ENCODE peak calls at places on chromosome 20, in four cellular contexts. H, X, U and C are unnamed samples.

GRCh38 chr20:48995599-48995998 is 50.5 kb upstream of the CSE1L start:
- DNase-seq in X (no peak), U (no peak), H (no peak), C (no peak)

GRCh38 chr20:1871807-1872455 is 23.3 kb upstream of the SIRPA start:
- DNase-seq in H (peak), X (no peak), U (peak), C (no peak)

GRCh38 chr20:64255361-64256281 is at the start of gene PCMTD2:
- DNase-seq in X (peak), U (peak), H (peak), C (peak)

GRCh38 chr20:17043323-17043722 is 183.5 kb upstream of the PCSK2 start:
- DNase-seq in U (no peak), H (no peak), X (no peak), C (no peak)

GRCh38 chr20:4840831-4841230 is 119.1 kb downstream of the PRND start:
- DNase-seq in X (no peak), H (no peak), U (no peak), C (no peak)

GRCh38 chr20:3229158-3229557 is 9.8 kb downstream of the SLC4A11 start:
- DNase-seq in U (no peak), H (no peak), X (no peak), C (no peak)

GRCh38 chr20:61929971-61930666 is 135.6 kb downstream of the TAF4 start:
- DNase-seq in X (no peak), U (no peak), H (no peak), C (no peak)

GRCh38 chr20:29740601-29740950 is 1516.9 kb upstream of the DEFB115 start:
- DNase-seq in X (no peak), H (no peak), U (no peak), C (no peak)

GRCh38 chr20:16520154-16520553 is 53.1 kb downstream of the KIF16B start:
- DNase-seq in U (no peak), H (no peak), X (no peak), C (peak)

GRCh38 chr20:25046181-25046641 is 11.7 kb downstream of the ACSS1 start:
- DNase-seq in U (no peak), X (no peak), H (no peak), C (no peak)

GRCh38 chr20:50226093-50226974 is 35.7 kb downstream of the CEBPB start:
- DNase-seq in X (no peak), U (no peak), H (peak), C (peak)

GRCh38 chr20:56607061-56607704 is 21.9 kb upstream of the TFAP2C start:
- DNase-seq in H (no peak), U (no peak), X (no peak), C (no peak)

GRCh38 chr20:56202493-56203077 is 45.9 kb upstream of the MC3R start:
- DNase-seq in H (peak), X (no peak), U (no peak), C (peak)

GRCh38 chr20:53044296-53044695 is 72.1 kb downstream of the TSHZ2 start:
- DNase-seq in H (no peak), U (no peak), X (no peak), C (no peak)

GRCh38 chr20:2595076-2595475 is 57.4 kb upstream of the NOP56 start:
- DNase-seq in U (no peak), X (no peak), H (no peak), C (no peak)

GRCh38 chr20:36745234-36745926 is 510 bp downstream of the NDRG3 start:
- DNase-seq in U (no peak), X (no peak), H (peak), C (peak)

GRCh38 chr20:32982617-32983458 is 21.4 kb downstream of the SUN5 start:
- DNase-seq in H (no peak), U (no peak), X (no peak), C (no peak)

GRCh38 chr20:36951977-36952738 is 650 bp upstream of the SAMHD1 start:
- DNase-seq in X (no peak), H (no peak), U (no peak), C (no peak)

GRCh38 chr20:4671015-4671414 is 50.7 kb upstream of the PRND start:
- DNase-seq in U (no peak), H (no peak), X (no peak), C (no peak)